ENCODE peak calls at places on chromosomes 5 and 9, in eight cellular contexts. Z is ascending aorta, G is fibroblast of pulmonary artery, J is AG10803, D is ovary, Q is thyroid gland, K is mammary epithelial cell, N is bronchial epithelial cell. P is an unnamed sample.
A peak's percentile ranks its signal among the peaks of the same experiment; 100 is the strongest.

GRCh38 chr9:123353984-123354591 is 1.9 kb upstream of the CRB2 start:
- DNase-seq in Z (no peak), G (peak; percentile 63), J (peak; percentile 45), D (peak; percentile 66), Q (peak; percentile 83), K (peak; percentile 32), N (no peak), P (peak; percentile 56)

GRCh38 chr9:114007991-114008666 is 70.0 kb downstream of the AMBP start:
- DNase-seq in Z (no peak), G (no peak), J (no peak), D (no peak), Q (no peak), K (no peak), N (no peak), P (no peak)

GRCh38 chr5:147835386-147835798 is 3.9 kb upstream of the SPINK1 start:
- DNase-seq in Z (no peak), G (no peak), J (no peak), D (no peak), Q (no peak), K (peak; percentile 18), N (peak; percentile 98), P (peak; percentile 27)

GRCh38 chr9:29659014-29659413 is 2085.7 kb upstream of the C9orf72 start:
- DNase-seq in Z (no peak), G (no peak), J (no peak), D (no peak), Q (no peak), K (no peak), N (no peak), P (no peak)

GRCh38 chr5:105503950-105504349 is 1941.4 kb upstream of the NUDT12 start:
- DNase-seq in Z (no peak), G (no peak), J (no peak), D (no peak), Q (no peak), K (peak; percentile 1), N (peak; percentile 39), P (peak; percentile 46)

GRCh38 chr9:18896531-18897179 is 136.4 kb downstream of the SAXO1 start:
- DNase-seq in Z (no peak), G (no peak), J (no peak), D (no peak), Q (no peak), K (peak; percentile 30), N (no peak), P (peak; percentile 55)

GRCh38 chr5:72621576-72621975 is 114.4 kb upstream of the ZNF366 start:
- DNase-seq in Z (no peak), G (no peak), J (peak; percentile 61), D (no peak), Q (no peak), K (no peak), N (no peak), P (no peak)

GRCh38 chr9:14213504-14213903 is 100.4 kb downstream of the NFIB start:
- DNase-seq in Z (no peak), G (no peak), J (no peak), D (no peak), Q (no peak), K (no peak), N (no peak), P (no peak)

GRCh38 chr5:14534773-14535172 is 46.8 kb upstream of the OTULINL start:
- DNase-seq in Z (no peak), G (no peak), J (no peak), D (no peak), Q (peak; percentile 26), K (no peak), N (no peak), P (no peak)

GRCh38 chr5:180790020-180790419 is 12.6 kb downstream of the MGAT1 start:
- DNase-seq in Z (no peak), G (no peak), J (no peak), D (no peak), Q (no peak), K (no peak), N (no peak), P (no peak)

GRCh38 chr9:106958955-106959657 is 96.1 kb downstream of the ZNF462 start:
- DNase-seq in Z (no peak), G (peak; percentile 30), J (peak; percentile 34), D (no peak), Q (no peak), K (peak; percentile 48), N (peak; percentile 58), P (no peak)

GRCh38 chr9:114299286-114300152 is 23.4 kb upstream of the ORM1 start:
- DNase-seq in Z (no peak), G (no peak), J (no peak), D (no peak), Q (no peak), K (no peak), N (no peak), P (no peak)

GRCh38 chr5:54457094-54457531 is 1.6 kb downstream of the HSPB3 start:
- DNase-seq in Z (no peak), G (peak; percentile 85), J (peak; percentile 77), D (peak; percentile 26), Q (no peak), K (peak; percentile 19), N (peak; percentile 51), P (peak; percentile 88)

GRCh38 chr5:135467051-135467625 is 15.0 kb upstream of the TIFAB start:
- DNase-seq in Z (no peak), G (no peak), J (no peak), D (no peak), Q (no peak), K (no peak), N (no peak), P (no peak)

GRCh38 chr9:114200721-114201300 is 45.5 kb downstream of the COL27A1 start:
- DNase-seq in Z (no peak), G (no peak), J (no peak), D (no peak), Q (no peak), K (no peak), N (no peak), P (no peak)

GRCh38 chr9:37413311-37413710 is 9.2 kb upstream of the GRHPR start:
- DNase-seq in Z (no peak), G (no peak), J (no peak), D (no peak), Q (no peak), K (peak; percentile 52), N (no peak), P (no peak)

GRCh38 chr9:127187231-127187956 is 65.0 kb upstream of the ANGPTL2 start:
- DNase-seq in Z (no peak), G (peak; percentile 99), J (peak; percentile 99), D (peak; percentile 82), Q (peak; percentile 70), K (peak; percentile 93), N (peak; percentile 96), P (peak; percentile 99)

GRCh38 chr5:166046956-166047355 is 2244.5 kb upstream of the WWC1 start:
- DNase-seq in Z (no peak), G (no peak), J (no peak), D (no peak), Q (no peak), K (no peak), N (no peak), P (no peak)

GRCh38 chr5:137836301-137836700 is 31.4 kb upstream of the MYOT start:
- DNase-seq in Z (no peak), G (no peak), J (no peak), D (no peak), Q (no peak), K (no peak), N (no peak), P (no peak)

GRCh38 chr9:97312101-97312500 is 4.6 kb downstream of the CCDC180 start:
- DNase-seq in Z (no peak), G (no peak), J (no peak), D (no peak), Q (peak; percentile 42), K (no peak), N (no peak), P (no peak)

GRCh38 chr5:134459491-134459890 is 47.8 kb upstream of the CDKN2AIPNL start:
- DNase-seq in Z (no peak), G (no peak), J (no peak), D (no peak), Q (no peak), K (no peak), N (no peak), P (no peak)

GRCh38 chr9:105132576-105132975 is 111.9 kb upstream of the SLC44A1 start:
- DNase-seq in Z (no peak), G (peak; percentile 56), J (peak; percentile 79), D (no peak), Q (no peak), K (no peak), N (no peak), P (peak; percentile 51)

GRCh38 chr5:34474573-34475021 is 181.5 kb upstream of the RAI14 start:
- DNase-seq in Z (no peak), G (peak; percentile 82), J (peak; percentile 72), D (no peak), Q (no peak), K (peak; percentile 43), N (peak; percentile 55), P (peak; percentile 81)
- H3K4me3 ChIP-seq in Z (no peak overlapping the region), G (no peak overlapping the region), J (no peak overlapping the region), D (no peak overlapping the region), Q (no peak overlapping the region), K (no peak overlapping the region), N (no peak overlapping the region), P (no peak overlapping the region)

DNA sequence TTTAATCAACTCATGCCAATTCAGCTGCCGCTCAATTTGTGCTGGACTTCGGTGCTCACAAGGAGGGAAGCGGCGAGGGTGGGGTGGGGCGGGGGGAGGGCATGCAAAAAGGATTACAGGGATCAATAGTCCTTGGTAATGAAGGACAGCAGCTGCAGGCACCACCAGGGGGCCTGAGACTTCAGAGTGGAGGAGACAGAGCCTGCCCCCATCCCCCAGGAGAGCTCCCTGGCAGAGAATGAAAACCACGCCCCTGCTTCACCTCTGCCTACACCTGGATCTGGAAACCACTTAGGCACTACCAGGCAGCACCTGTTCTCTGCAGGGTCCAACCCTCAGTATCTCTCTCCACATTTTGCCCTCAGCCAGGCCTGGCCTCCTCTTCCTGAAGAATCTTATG is 155.6 kb downstream of the TRIM32 start:
- DNase-seq in Z (no peak), G (no peak), J (no peak), D (no peak), Q (no peak), K (peak; percentile 20), N (peak; percentile 19), P (no peak)
- TF ChIP-seq CTCF in Z (no peak), G (no peak), J (no peak), D (no peak), Q (no peak), K (peak; percentile 31), N (peak; percentile 24), P (no peak)

GRCh38 chr9:131733601-131734061 is 6.2 kb downstream of the RAPGEF1 start:
- DNase-seq in Z (no peak), G (peak; percentile 95), J (peak; percentile 94), D (no peak), Q (no peak), K (peak; percentile 98), N (peak; percentile 98), P (peak; percentile 94)
- H3K4me3 ChIP-seq in Z (no peak overlapping the region), G (no peak overlapping the region), J (no peak overlapping the region), D (no peak overlapping the region), Q (no peak overlapping the region), K (no peak overlapping the region), N (no peak overlapping the region), P (no peak overlapping the region)

GRCh38 chr5:151284392-151284967 is 19.1 kb downstream of the SLC36A3 start:
- DNase-seq in Z (no peak), G (no peak), J (no peak), D (no peak), Q (no peak), K (no peak), N (no peak), P (no peak)
- TF ChIP-seq CTCF in Z (no peak), G (peak; percentile 16), J (no peak), D (no peak), Q (no peak), K (no peak), N (peak; percentile 30), P (no peak)

GRCh38 chr5:171820561-171820960 is 34.9 kb downstream of the SMIM23 start:
- DNase-seq in Z (no peak), G (no peak), J (no peak), D (no peak), Q (no peak), K (no peak), N (no peak), P (no peak)
- H3K4me3 ChIP-seq in Z (no peak overlapping the region), G (no peak overlapping the region), J (no peak overlapping the region), D (no peak overlapping the region), Q (no peak overlapping the region), K (no peak overlapping the region), N (no peak overlapping the region), P (no peak overlapping the region)